ENCODE peak calls at places on chromosomes 1 and 21, in nine cellular contexts. K is endothelial cell of umbilical vein, L is prostate gland, Z is tibial nerve, S is adrenal gland, V is suprapubic skin, F is HCT116, T is IMR-90, W is ovary. G is an unnamed sample.

GRCh38 chr1:84823991-84824390 is 69.0 kb downstream of the LPAR3 start:
- DNase-seq in K (no peak), L (no peak), Z (no peak), S (no peak), V (no peak), F (no peak), T (no peak), W (no peak), G (no peak)

GRCh38 chr1:1507305-1507704 is 4.7 kb upstream of the ATAD3A start:
- DNase-seq in K (no peak), L (no peak), Z (no peak), S (no peak), V (no peak), F (no peak), T (no peak), W (no peak), G (no peak)

GRCh38 chr1:175597969-175598765 is 145.2 kb downstream of the TNR start:
- DNase-seq in K (peak; percentile 83), L (no peak), Z (no peak), S (no peak), V (no peak), F (no peak), T (peak; percentile 3), W (no peak), G (no peak)

GRCh38 chr1:38779491-38779890 is 80.1 kb downstream of the RRAGC start:
- DNase-seq in K (no peak), L (no peak), Z (no peak), S (no peak), V (peak; percentile 21), F (no peak), T (no peak), W (no peak), G (peak; percentile 57)

GRCh38 chr21:42575111-42575510 is 61.5 kb downstream of the SLC37A1 start:
- DNase-seq in K (no peak), L (no peak), Z (no peak), S (peak; percentile 19), V (peak; percentile 55), F (no peak), T (no peak), W (no peak), G (no peak)

GRCh38 chr1:55542901-55543504 is 327.8 kb upstream of the USP24 start:
- DNase-seq in K (no peak), L (no peak), Z (no peak), S (no peak), V (no peak), F (no peak), T (peak; percentile 84), W (no peak), G (no peak)

GRCh38 chr1:118185083-118185899 is at the start of gene SPAG17:
- DNase-seq in K (peak; percentile 11), L (peak; percentile 14), Z (peak; percentile 47), S (peak; percentile 77), V (peak; percentile 82), F (no peak), T (peak; percentile 21), W (peak; percentile 52), G (peak; percentile 53)

GRCh38 chr21:44398499-44398898 is 45.1 kb downstream of the TRPM2 start:
- DNase-seq in K (no peak), L (no peak), Z (no peak), S (no peak), V (no peak), F (no peak), T (no peak), W (no peak), G (peak; percentile 65)

GRCh38 chr1:162498442-162498785 is 796 bp downstream of the UHMK1 start:
- DNase-seq in K (peak; percentile 59), L (no peak), Z (no peak), S (no peak), V (no peak), F (no peak), T (peak; percentile 2), W (no peak), G (no peak)

GRCh38 chr1:27001570-27002360 is 8.3 kb downstream of the TRNP1 start:
- DNase-seq in K (no peak), L (no peak), Z (peak; percentile 67), S (no peak), V (no peak), F (no peak), T (no peak), W (no peak), G (peak; percentile 69)

GRCh38 chr21:34039678-34040382 is 33.5 kb upstream of the MRPS6 start:
- DNase-seq in K (no peak), L (no peak), Z (no peak), S (no peak), V (no peak), F (no peak), T (no peak), W (no peak), G (no peak)

GRCh38 chr1:56060901-56061300 is 518.5 kb downstream of the PLPP3 start:
- DNase-seq in K (no peak), L (no peak), Z (no peak), S (no peak), V (no peak), F (no peak), T (peak; percentile 82), W (no peak), G (no peak)

GRCh38 chr1:47705517-47706130 is 267.8 kb downstream of the FOXD2 start:
- DNase-seq in K (no peak), L (no peak), Z (no peak), S (no peak), V (no peak), F (no peak), T (no peak), W (no peak), G (no peak)

GRCh38 chr1:28983509-28984310 is 69.3 kb downstream of the EPB41 start:
- DNase-seq in K (no peak), L (no peak), Z (no peak), S (peak; percentile 66), V (no peak), F (no peak), T (no peak), W (no peak), G (no peak)

GRCh38 chr1:29673669-29674624 is 437.6 kb downstream of the PTPRU start:
- DNase-seq in K (no peak), L (no peak), Z (no peak), S (no peak), V (no peak), F (no peak), T (no peak), W (no peak), G (no peak)

DNA sequence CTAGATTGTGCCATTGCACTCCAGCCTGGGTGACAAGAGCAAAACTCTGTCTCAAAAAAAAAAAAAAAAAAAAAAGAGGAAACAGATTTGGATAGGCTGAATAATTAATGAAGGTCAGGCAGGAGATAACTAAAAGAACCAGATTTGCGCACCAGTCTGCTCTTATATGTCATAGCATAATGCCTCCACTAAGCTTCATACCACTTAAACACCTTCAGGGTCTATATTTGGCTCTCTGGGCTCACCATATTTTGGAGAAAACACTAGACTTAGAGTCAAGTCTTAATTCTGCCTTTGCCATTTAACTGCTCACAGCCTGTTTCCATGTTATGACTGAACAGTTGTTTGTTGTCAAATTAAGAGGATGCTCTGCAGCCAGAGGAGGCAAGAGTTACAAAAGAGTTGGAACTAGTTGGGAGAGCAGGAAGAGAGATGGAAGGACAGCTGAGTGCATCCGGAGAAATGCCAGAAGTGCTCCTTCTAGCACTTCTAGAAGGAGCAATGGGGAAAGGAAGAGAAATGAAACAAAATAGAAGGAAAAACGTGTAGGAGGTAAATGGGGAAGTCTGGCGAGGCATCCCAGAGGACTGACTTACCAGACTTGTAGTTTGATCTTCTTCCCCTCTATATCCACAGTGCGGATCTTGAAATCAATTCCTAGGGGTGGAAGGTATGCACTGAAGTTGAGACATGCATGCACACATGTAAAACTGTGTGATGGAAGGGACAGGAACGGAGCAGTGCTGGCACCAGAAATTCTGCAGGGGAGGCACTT is 1.8 kb downstream of the RAB13 start:
- DNase-seq in K (no peak), L (no peak), Z (no peak), S (no peak), V (no peak), F (no peak), T (no peak), W (no peak), G (no peak)
- TF ChIP-seq CTCF in K (no peak), L (no peak), Z (no peak), S (no peak), V (no peak), F (no peak), T (no peak), W (no peak), G (no peak)

GRCh38 chr1:11466416-11466815 is 12.5 kb upstream of the DISP3 start:
- DNase-seq in K (no peak), L (no peak), Z (no peak), S (no peak), V (no peak), F (no peak), T (no peak), W (no peak), G (no peak)
- H3K4me3 ChIP-seq in K (no peak overlapping the region), L (no peak overlapping the region), Z (no peak overlapping the region), S (no peak overlapping the region), V (no peak overlapping the region), F (no peak overlapping the region), T (no peak overlapping the region), W (no peak overlapping the region), G (no peak overlapping the region)

GRCh38 chr1:244918422-244919319 is 54.3 kb upstream of the HNRNPU start:
- DNase-seq in K (peak; percentile 38), L (peak; percentile 8), Z (no peak), S (no peak), V (no peak), F (no peak), T (peak; percentile 12), W (peak; percentile 40), G (no peak)
- TF ChIP-seq POLR2A in K (no peak), L (no peak), Z (no peak), S (no peak), V (no peak), F (no peak), T (no peak), W (no peak), G (no peak)

DNA sequence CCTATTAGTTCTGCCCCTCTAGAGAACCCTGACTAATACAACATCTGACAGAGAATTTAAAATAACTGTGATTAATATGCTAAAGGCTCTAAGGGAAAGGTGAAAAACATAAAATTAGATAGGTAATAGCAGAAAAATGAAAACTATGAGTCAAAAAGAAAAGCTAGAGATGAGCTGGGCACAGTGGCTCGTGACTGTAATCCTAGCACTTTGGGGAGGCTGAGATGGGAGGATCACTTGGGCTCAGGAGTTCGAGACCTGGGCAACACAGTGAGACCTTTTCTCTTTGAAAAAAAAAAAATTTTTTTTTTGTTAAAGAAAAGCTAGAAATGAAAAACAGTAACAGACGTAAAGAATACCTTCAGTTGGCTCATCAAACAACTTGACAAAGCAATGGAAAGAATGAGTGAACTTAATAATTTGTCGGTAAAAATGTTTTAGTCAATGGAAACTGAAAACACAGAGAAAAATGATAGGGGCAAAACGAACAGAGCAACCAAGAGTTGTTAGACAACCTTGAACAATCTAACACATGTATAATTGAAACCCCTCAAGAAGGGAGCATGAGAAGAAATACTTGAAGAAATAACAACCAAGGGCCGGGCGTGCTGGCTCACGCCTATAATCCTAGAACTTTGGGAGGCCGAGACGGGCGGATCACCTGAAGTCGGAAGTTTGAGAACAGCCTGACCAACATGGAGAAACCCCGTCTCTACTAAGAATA is 132.9 kb upstream of the GFI1 start:
- DNase-seq in K (no peak), L (no peak), Z (no peak), S (no peak), V (no peak), F (no peak), T (no peak), W (no peak), G (no peak)
- TF ChIP-seq CTCF in K (no peak), L (no peak), Z (no peak), S (no peak), V (no peak), F (no peak), T (no peak), W (no peak), G (no peak)

G was measured in lower leg skin.